ENCODE peak calls at places on chromosomes 11 and 22, in nine cellular contexts. One of them, this sample, is unnamed.

GRCh38 chr11:130706572-130706971 is 209.7 kb downstream of the SNX19 start:
- DNase-seq in T-helper 1 cell: no peak
- DNase-seq in HTR-8/SVneo: no peak
- DNase-seq in iPS-NIHi11: no peak
- DNase-seq in activated effector memory CD4-positive, alpha-beta T cell treated with anti-CD3 and anti-CD28 coated beads, Interleukin-2, amount 50 U/mL, for 16 hours: no peak
- DNase-seq in posterior vena cava: no peak
- DNase-seq in fibroblast of mammary gland: peak; percentile 93
- DNase-seq in endothelial cell: no peak
- DNase-seq in ACHN: no peak
- DNase-seq in this sample: no peak

GRCh38 chr11:12389676-12390075 is 12.3 kb downstream of the PARVA start:
- DNase-seq in T-helper 1 cell: no peak
- DNase-seq in HTR-8/SVneo: no peak
- DNase-seq in iPS-NIHi11: no peak
- DNase-seq in activated effector memory CD4-positive, alpha-beta T cell treated with anti-CD3 and anti-CD28 coated beads, Interleukin-2, amount 50 U/mL, for 16 hours: no peak
- DNase-seq in posterior vena cava: no peak
- DNase-seq in fibroblast of mammary gland: peak; percentile 60
- DNase-seq in endothelial cell: no peak
- DNase-seq in ACHN: no peak
- DNase-seq in this sample: no peak

GRCh38 chr11:65719887-65720236 is 736 bp downstream of the RNASEH2C start:
- DNase-seq in T-helper 1 cell: peak; percentile 22
- DNase-seq in HTR-8/SVneo: no peak
- DNase-seq in iPS-NIHi11: no peak
- DNase-seq in activated effector memory CD4-positive, alpha-beta T cell treated with anti-CD3 and anti-CD28 coated beads, Interleukin-2, amount 50 U/mL, for 16 hours: peak; percentile 72
- DNase-seq in posterior vena cava: no peak
- DNase-seq in fibroblast of mammary gland: peak; percentile 52
- DNase-seq in endothelial cell: peak; percentile 30
- DNase-seq in ACHN: no peak
- DNase-seq in this sample: peak; percentile 62

GRCh38 chr11:70270877-70271634 is 566 bp downstream of the PPFIA1 start:
- DNase-seq in T-helper 1 cell: peak; percentile 45
- DNase-seq in HTR-8/SVneo: peak; percentile 34
- DNase-seq in iPS-NIHi11: peak; percentile 75
- DNase-seq in activated effector memory CD4-positive, alpha-beta T cell treated with anti-CD3 and anti-CD28 coated beads, Interleukin-2, amount 50 U/mL, for 16 hours: peak; percentile 83
- DNase-seq in posterior vena cava: peak; percentile 85
- DNase-seq in fibroblast of mammary gland: peak; percentile 61
- DNase-seq in endothelial cell: peak; percentile 60
- DNase-seq in ACHN: peak; percentile 46
- DNase-seq in this sample: peak; percentile 53

GRCh38 chr11:20367313-20367948 is 3.9 kb downstream of the HTATIP2 start:
- DNase-seq in T-helper 1 cell: peak; percentile 73
- DNase-seq in HTR-8/SVneo: peak; percentile 81
- DNase-seq in iPS-NIHi11: peak; percentile 22
- DNase-seq in activated effector memory CD4-positive, alpha-beta T cell treated with anti-CD3 and anti-CD28 coated beads, Interleukin-2, amount 50 U/mL, for 16 hours: peak; percentile 86
- DNase-seq in posterior vena cava: no peak
- DNase-seq in fibroblast of mammary gland: peak; percentile 95
- DNase-seq in endothelial cell: no peak
- DNase-seq in ACHN: peak; percentile 77
- DNase-seq in this sample: peak; percentile 91

GRCh38 chr11:31940396-31941037 is 129.4 kb upstream of the PAX6 start:
- DNase-seq in T-helper 1 cell: no peak
- DNase-seq in HTR-8/SVneo: no peak
- DNase-seq in iPS-NIHi11: no peak
- DNase-seq in activated effector memory CD4-positive, alpha-beta T cell treated with anti-CD3 and anti-CD28 coated beads, Interleukin-2, amount 50 U/mL, for 16 hours: no peak
- DNase-seq in posterior vena cava: no peak
- DNase-seq in fibroblast of mammary gland: peak; percentile 43
- DNase-seq in endothelial cell: no peak
- DNase-seq in ACHN: no peak
- DNase-seq in this sample: peak; percentile 66

GRCh38 chr22:33035276-33035863 is 22.8 kb downstream of the SYN3 start:
- DNase-seq in T-helper 1 cell: no peak
- DNase-seq in HTR-8/SVneo: no peak
- DNase-seq in iPS-NIHi11: no peak
- DNase-seq in activated effector memory CD4-positive, alpha-beta T cell treated with anti-CD3 and anti-CD28 coated beads, Interleukin-2, amount 50 U/mL, for 16 hours: no peak
- DNase-seq in posterior vena cava: no peak
- DNase-seq in fibroblast of mammary gland: no peak
- DNase-seq in endothelial cell: no peak
- DNase-seq in ACHN: no peak
- DNase-seq in this sample: no peak

GRCh38 chr22:39434243-39434653 is 22.6 kb upstream of the MGAT3 start:
- DNase-seq in T-helper 1 cell: no peak
- DNase-seq in HTR-8/SVneo: no peak
- DNase-seq in iPS-NIHi11: no peak
- DNase-seq in activated effector memory CD4-positive, alpha-beta T cell treated with anti-CD3 and anti-CD28 coated beads, Interleukin-2, amount 50 U/mL, for 16 hours: no peak
- DNase-seq in posterior vena cava: no peak
- DNase-seq in fibroblast of mammary gland: no peak
- DNase-seq in endothelial cell: no peak
- DNase-seq in ACHN: no peak
- DNase-seq in this sample: no peak

GRCh38 chr11:75140269-75141138 is 10.4 kb upstream of the SLCO2B1 start:
- DNase-seq in T-helper 1 cell: peak; percentile 68
- DNase-seq in HTR-8/SVneo: peak; percentile 63
- DNase-seq in iPS-NIHi11: peak; percentile 91
- DNase-seq in activated effector memory CD4-positive, alpha-beta T cell treated with anti-CD3 and anti-CD28 coated beads, Interleukin-2, amount 50 U/mL, for 16 hours: peak; percentile 92
- DNase-seq in posterior vena cava: peak; percentile 93
- DNase-seq in fibroblast of mammary gland: peak; percentile 18
- DNase-seq in endothelial cell: peak; percentile 78
- DNase-seq in ACHN: peak; percentile 22
- DNase-seq in this sample: peak; percentile 23

GRCh38 chr11:26599421-26599820 is 27.4 kb upstream of the MUC15 start:
- DNase-seq in T-helper 1 cell: no peak
- DNase-seq in HTR-8/SVneo: no peak
- DNase-seq in iPS-NIHi11: no peak
- DNase-seq in activated effector memory CD4-positive, alpha-beta T cell treated with anti-CD3 and anti-CD28 coated beads, Interleukin-2, amount 50 U/mL, for 16 hours: no peak
- DNase-seq in posterior vena cava: no peak
- DNase-seq in fibroblast of mammary gland: peak; percentile 90
- DNase-seq in endothelial cell: no peak
- DNase-seq in ACHN: no peak
- DNase-seq in this sample: peak; percentile 90

GRCh38 chr22:26800858-26801257 is 143.5 kb downstream of the MIAT start:
- DNase-seq in T-helper 1 cell: no peak
- DNase-seq in HTR-8/SVneo: no peak
- DNase-seq in iPS-NIHi11: peak; percentile 90
- DNase-seq in activated effector memory CD4-positive, alpha-beta T cell treated with anti-CD3 and anti-CD28 coated beads, Interleukin-2, amount 50 U/mL, for 16 hours: no peak
- DNase-seq in posterior vena cava: no peak
- DNase-seq in fibroblast of mammary gland: peak; percentile 17
- DNase-seq in endothelial cell: no peak
- DNase-seq in ACHN: no peak
- DNase-seq in this sample: peak; percentile 27

GRCh38 chr11:133678211-133678610 is 145.9 kb upstream of the OPCML start:
- DNase-seq in T-helper 1 cell: no peak
- DNase-seq in HTR-8/SVneo: no peak
- DNase-seq in iPS-NIHi11: no peak
- DNase-seq in activated effector memory CD4-positive, alpha-beta T cell treated with anti-CD3 and anti-CD28 coated beads, Interleukin-2, amount 50 U/mL, for 16 hours: no peak
- DNase-seq in posterior vena cava: no peak
- DNase-seq in fibroblast of mammary gland: no peak
- DNase-seq in endothelial cell: no peak
- DNase-seq in ACHN: no peak
- DNase-seq in this sample: no peak

GRCh38 chr11:96303980-96304379 is 39.0 kb downstream of the MAML2 start:
- DNase-seq in T-helper 1 cell: no peak
- DNase-seq in HTR-8/SVneo: no peak
- DNase-seq in iPS-NIHi11: no peak
- DNase-seq in activated effector memory CD4-positive, alpha-beta T cell treated with anti-CD3 and anti-CD28 coated beads, Interleukin-2, amount 50 U/mL, for 16 hours: no peak
- DNase-seq in posterior vena cava: no peak
- DNase-seq in fibroblast of mammary gland: no peak
- DNase-seq in endothelial cell: no peak
- DNase-seq in ACHN: no peak
- DNase-seq in this sample: no peak

GRCh38 chr22:30381250-30381649 is 6.0 kb downstream of the RNF215 start:
- DNase-seq in T-helper 1 cell: no peak
- DNase-seq in HTR-8/SVneo: no peak
- DNase-seq in iPS-NIHi11: no peak
- DNase-seq in activated effector memory CD4-positive, alpha-beta T cell treated with anti-CD3 and anti-CD28 coated beads, Interleukin-2, amount 50 U/mL, for 16 hours: no peak
- DNase-seq in posterior vena cava: no peak
- DNase-seq in fibroblast of mammary gland: no peak
- DNase-seq in endothelial cell: no peak
- DNase-seq in ACHN: no peak
- DNase-seq in this sample: no peak

GRCh38 chr22:39905686-39906085 is 4.8 kb downstream of the GRAP2 start:
- DNase-seq in T-helper 1 cell: peak; percentile 55
- DNase-seq in HTR-8/SVneo: no peak
- DNase-seq in iPS-NIHi11: no peak
- DNase-seq in activated effector memory CD4-positive, alpha-beta T cell treated with anti-CD3 and anti-CD28 coated beads, Interleukin-2, amount 50 U/mL, for 16 hours: no peak
- DNase-seq in posterior vena cava: no peak
- DNase-seq in fibroblast of mammary gland: no peak
- DNase-seq in endothelial cell: no peak
- DNase-seq in ACHN: no peak
- DNase-seq in this sample: no peak

GRCh38 chr11:10117709-10118341 is 176.2 kb downstream of the SBF2 start:
- DNase-seq in T-helper 1 cell: no peak
- DNase-seq in HTR-8/SVneo: no peak
- DNase-seq in iPS-NIHi11: no peak
- DNase-seq in activated effector memory CD4-positive, alpha-beta T cell treated with anti-CD3 and anti-CD28 coated beads, Interleukin-2, amount 50 U/mL, for 16 hours: no peak
- DNase-seq in posterior vena cava: no peak
- DNase-seq in fibroblast of mammary gland: peak; percentile 79
- DNase-seq in endothelial cell: no peak
- DNase-seq in ACHN: no peak
- DNase-seq in this sample: peak; percentile 58

GRCh38 chr22:32803020-32803758 is 1.7 kb downstream of the TIMP3 start:
- DNase-seq in T-helper 1 cell: no peak
- DNase-seq in HTR-8/SVneo: no peak
- DNase-seq in iPS-NIHi11: no peak
- DNase-seq in activated effector memory CD4-positive, alpha-beta T cell treated with anti-CD3 and anti-CD28 coated beads, Interleukin-2, amount 50 U/mL, for 16 hours: no peak
- DNase-seq in posterior vena cava: no peak
- DNase-seq in fibroblast of mammary gland: peak; percentile 68
- DNase-seq in endothelial cell: no peak
- DNase-seq in ACHN: no peak
- DNase-seq in this sample: peak; percentile 21

GRCh38 chr11:134460044-134460371 is 48.0 kb upstream of the B3GAT1 start:
- DNase-seq in T-helper 1 cell: no peak
- DNase-seq in HTR-8/SVneo: no peak
- DNase-seq in iPS-NIHi11: no peak
- DNase-seq in activated effector memory CD4-positive, alpha-beta T cell treated with anti-CD3 and anti-CD28 coated beads, Interleukin-2, amount 50 U/mL, for 16 hours: no peak
- DNase-seq in posterior vena cava: peak; percentile 56
- DNase-seq in fibroblast of mammary gland: no peak
- DNase-seq in endothelial cell: no peak
- DNase-seq in ACHN: no peak
- DNase-seq in this sample: no peak

GRCh38 chr22:44615602-44616180 is 86.3 kb upstream of the PRR5 start:
- DNase-seq in T-helper 1 cell: no peak
- DNase-seq in HTR-8/SVneo: no peak
- DNase-seq in iPS-NIHi11: no peak
- DNase-seq in activated effector memory CD4-positive, alpha-beta T cell treated with anti-CD3 and anti-CD28 coated beads, Interleukin-2, amount 50 U/mL, for 16 hours: no peak
- DNase-seq in posterior vena cava: no peak
- DNase-seq in fibroblast of mammary gland: no peak
- DNase-seq in endothelial cell: no peak
- DNase-seq in ACHN: no peak
- DNase-seq in this sample: no peak

GRCh38 chr11:10590516-10590915 is 22.1 kb upstream of the LYVE1 start:
- DNase-seq in T-helper 1 cell: no peak
- DNase-seq in HTR-8/SVneo: no peak
- DNase-seq in iPS-NIHi11: no peak
- DNase-seq in activated effector memory CD4-positive, alpha-beta T cell treated with anti-CD3 and anti-CD28 coated beads, Interleukin-2, amount 50 U/mL, for 16 hours: no peak
- DNase-seq in posterior vena cava: no peak
- DNase-seq in fibroblast of mammary gland: no peak
- DNase-seq in endothelial cell: no peak
- DNase-seq in ACHN: no peak
- DNase-seq in this sample: no peak